ENCODE peak calls at places on chromosomes 7 and 10, in four cellular contexts. G is astrocyte of the cerebellum, A is right atrium auricular region, L is bronchial epithelial cell. Y is an unnamed sample.

GRCh38 chr10:117334075-117334474 is 41.2 kb downstream of the PDZD8 start:
- DNase-seq in G (no peak), A (no peak), L (no peak), Y (peak; percentile 22)

GRCh38 chr7:127629268-127629854 is 11.4 kb upstream of the PAX4 start:
- DNase-seq in G (no peak), A (no peak), L (peak; percentile 21), Y (no peak)

GRCh38 chr10:105542401-105542800 is 901.3 kb downstream of the SORCS3 start:
- DNase-seq in G (no peak), A (no peak), L (no peak), Y (no peak)

GRCh38 chr10:97915761-97916160 is 66.1 kb downstream of the GOLGA7B start:
- DNase-seq in G (no peak), A (no peak), L (no peak), Y (no peak)

GRCh38 chr7:123600876-123601275 is 745 bp upstream of the ASB15 start:
- DNase-seq in G (no peak), A (no peak), L (no peak), Y (no peak)

GRCh38 chr7:1439373-1440363 is 19.6 kb downstream of the MICALL2 start:
- DNase-seq in G (no peak), A (no peak), L (no peak), Y (no peak)

GRCh38 chr10:33015798-33016547 is 57.9 kb upstream of the ITGB1 start:
- DNase-seq in G (peak; percentile 89), A (no peak), L (peak; percentile 32), Y (peak; percentile 83)

GRCh38 chr7:29154076-29154475 is 7.7 kb upstream of the CPVL start:
- DNase-seq in G (no peak), A (no peak), L (peak; percentile 66), Y (no peak)

GRCh38 chr7:121395494-121395960 is 581 bp downstream of the FAM3C start:
- DNase-seq in G (peak; percentile 9), A (no peak), L (peak; percentile 16), Y (peak; percentile 21)

GRCh38 chr7:40403664-40404476 is 269.1 kb downstream of the SUGCT start:
- DNase-seq in G (no peak), A (no peak), L (no peak), Y (no peak)

GRCh38 chr7:81299272-81299671 is 380.4 kb upstream of the SEMA3C start:
- DNase-seq in G (peak; percentile 92), A (no peak), L (peak; percentile 95), Y (peak; percentile 98)

GRCh38 chr10:2051108-2051507 is 313.8 kb upstream of the ADARB2 start:
- DNase-seq in G (no peak), A (no peak), L (no peak), Y (no peak)

GRCh38 chr10:61066661-61067353 is 122.8 kb upstream of the RHOBTB1 start:
- DNase-seq in G (no peak), A (no peak), L (no peak), Y (no peak)

GRCh38 chr10:110487411-110488123 is 10.1 kb upstream of the DUSP5 start:
- DNase-seq in G (no peak), A (no peak), L (peak; percentile 44), Y (no peak)

GRCh38 chr10:85850736-85851135 is 515.9 kb downstream of the GRID1 start:
- DNase-seq in G (no peak), A (no peak), L (no peak), Y (no peak)

GRCh38 chr10:85847085-85847484 is 519.5 kb downstream of the GRID1 start:
- DNase-seq in G (no peak), A (no peak), L (no peak), Y (no peak)

GRCh38 chr10:85849315-85849714 is 517.3 kb downstream of the GRID1 start:
- DNase-seq in G (no peak), A (no peak), L (no peak), Y (no peak)

GRCh38 chr10:85851300-85851699 is 515.3 kb downstream of the GRID1 start:
- DNase-seq in G (no peak), A (no peak), L (peak; percentile 96), Y (peak; percentile 67)
- TF ChIP-seq CTCF in G (no peak), A (no peak), L (no peak), Y (no peak)

GRCh38 chr7:27159278-27160146 is 3.0 kb upstream of the HOXA7 start:
- DNase-seq in G (no peak), A (no peak), L (no peak), Y (peak; percentile 15)
- TF ChIP-seq CTCF in G (no peak), A (no peak), L (no peak), Y (no peak)

GRCh38 chr10:126670056-126670743 is at the start of gene C10orf90:
- DNase-seq in G (no peak), A (no peak), L (no peak), Y (no peak)
- TF ChIP-seq CTCF in G (no peak), A (no peak), L (no peak), Y (no peak)

DNA sequence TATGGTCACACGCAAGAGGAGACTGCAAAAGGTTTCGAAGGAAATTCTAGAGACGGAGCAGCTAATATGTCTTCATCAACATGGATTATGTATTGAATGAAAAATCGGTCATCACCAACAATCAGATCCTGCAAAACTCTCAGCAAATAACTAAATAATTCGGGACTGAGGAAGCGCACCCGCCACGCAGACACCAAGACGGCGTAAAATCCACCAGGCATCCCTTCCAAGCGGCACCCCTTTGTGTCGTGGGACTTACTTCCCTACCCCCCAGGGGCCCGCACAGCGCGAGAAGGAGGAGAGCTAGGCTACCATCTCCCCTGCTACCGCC is 749 bp downstream of the ARL3 start:
- DNase-seq in G (no peak), A (no peak), L (peak; percentile 20), Y (no peak)
- TF ChIP-seq CTCF in G (no peak), A (no peak), L (peak; percentile 64), Y (peak; percentile 41)

DNA sequence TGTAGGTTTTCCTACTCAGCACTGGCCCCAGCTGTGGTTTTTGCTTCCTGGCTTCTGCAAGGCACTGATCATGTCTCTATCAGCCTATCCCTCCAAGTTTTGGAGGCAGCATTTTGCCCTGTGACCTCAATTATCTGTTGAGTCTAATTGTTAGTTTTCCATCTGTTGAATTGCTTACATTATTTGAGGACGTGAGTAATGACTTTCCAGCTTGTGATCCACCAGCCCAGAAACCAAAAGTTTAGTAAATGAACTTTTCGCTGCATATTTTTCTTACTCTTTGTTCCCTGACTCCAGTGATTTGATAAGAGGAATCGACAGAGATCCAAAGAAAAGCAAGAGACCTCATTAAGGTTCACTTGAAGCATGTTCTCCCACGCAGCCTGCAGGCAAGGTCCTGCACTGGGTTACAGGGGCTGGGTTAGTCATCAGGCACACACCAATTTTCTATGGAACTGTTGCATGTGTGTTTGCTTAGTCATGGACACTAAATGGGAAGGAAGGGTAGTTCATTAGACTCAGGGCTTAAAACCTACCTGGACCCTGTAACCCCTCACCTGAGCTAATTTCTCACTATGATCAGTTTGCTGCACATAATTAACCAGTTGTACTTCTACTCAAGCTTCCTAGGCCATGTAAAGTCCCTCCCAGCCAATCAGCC is 57.2 kb downstream of the AKR1E2 start:
- DNase-seq in G (no peak), A (no peak), L (peak; percentile 96), Y (peak; percentile 88)
- TF ChIP-seq CTCF in G (no peak), A (no peak), L (no peak), Y (no peak)

GRCh38 chr7:47536705-47537611 is 45.0 kb downstream of the TNS3 start:
- DNase-seq in G (no peak), A (peak; percentile 77), L (peak; percentile 32), Y (peak; percentile 82)

GRCh38 chr7:47531584-47532492 is 50.1 kb downstream of the TNS3 start:
- DNase-seq in G (no peak), A (no peak), L (no peak), Y (no peak)

GRCh38 chr7:47535704-47536628 is 45.9 kb downstream of the TNS3 start:
- DNase-seq in G (no peak), A (no peak), L (no peak), Y (no peak)

GRCh38 chr7:47535033-47535703 is 46.7 kb downstream of the TNS3 start:
- DNase-seq in G (no peak), A (no peak), L (no peak), Y (peak; percentile 42)

DNA sequence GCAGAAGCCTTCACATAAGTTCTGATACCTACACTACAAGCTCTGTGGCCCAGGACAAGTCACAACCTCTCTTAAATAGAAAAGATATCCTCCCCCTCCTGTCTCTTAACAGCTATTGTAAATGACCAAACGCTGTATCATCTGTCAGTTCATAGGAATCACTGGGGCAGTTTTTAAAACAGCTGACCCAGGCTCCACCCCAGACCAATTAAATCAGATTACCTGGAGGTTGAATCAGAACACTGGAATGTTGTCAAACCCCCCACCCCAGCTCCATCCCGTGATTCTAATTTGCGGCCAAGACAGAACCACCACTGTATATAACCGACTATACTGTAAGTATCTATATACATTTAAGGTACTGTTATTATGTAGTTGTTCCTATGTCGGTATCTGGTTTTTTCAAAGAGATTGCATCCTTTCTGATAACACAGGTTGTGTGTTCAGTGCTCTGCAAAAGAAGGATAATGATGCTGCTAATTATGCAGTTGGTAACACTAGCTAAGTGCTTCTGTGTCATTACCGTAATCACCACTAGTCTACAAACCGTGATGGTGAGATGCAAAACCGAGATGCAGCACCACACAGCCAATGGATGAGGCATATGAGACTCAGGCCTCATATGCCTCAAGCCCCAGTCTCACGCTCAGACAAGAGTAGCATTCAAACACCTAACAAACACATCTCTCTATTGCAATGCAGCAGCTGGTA is 47.4 kb downstream of the TNS3 start:
- DNase-seq in G (no peak), A (no peak), L (peak; percentile 92), Y (no peak)
- TF ChIP-seq CTCF in G (peak; percentile 27), A (no peak), L (peak; percentile 35), Y (no peak)

Y was measured in fibroblast of mammary gland.